ENCODE peak calls at places on chromosome 1, in ten cellular contexts. V is foreskin fibroblast, J is left ventricle myocardium inferior, Y is progenitor cell of endocrine pancreas, W is BE2C, Z is GM23338, C is H9, D is left lung, S is neural crest cell, A is keratinocyte. I is an unnamed sample.
A peak's percentile ranks its signal among the peaks of the same experiment; 100 is the strongest.

GRCh38 chr1:52552236-52552504 is 722 bp downstream of the TUT4 start:
- DNase-seq in A (no peak), D (no peak), Z (peak; percentile 51), W (peak; percentile 22), Y (peak; percentile 10), V (peak; percentile 43), J (no peak), S (peak; percentile 12), C (no peak), I (peak; percentile 31)

GRCh38 chr1:210239295-210240155 is 6.9 kb downstream of the SERTAD4 start:
- DNase-seq in Z (peak; percentile 66), J (no peak), C (no peak), V (peak; percentile 88), W (peak; percentile 52), D (no peak), Y (no peak), S (no peak), A (no peak), I (no peak)

GRCh38 chr1:67970088-67970487 is 80.3 kb downstream of the DIRAS3 start:
- DNase-seq in A (peak; percentile 30), D (no peak), V (peak; percentile 81), C (no peak), J (no peak), Y (no peak), Z (no peak), W (no peak), S (no peak), I (no peak)

GRCh38 chr1:235018161-235018560 is 110.5 kb downstream of the TOMM20 start:
- DNase-seq in D (no peak), Y (no peak), Z (no peak), W (peak; percentile 28), J (no peak), A (peak; percentile 96), S (no peak), C (no peak), V (peak; percentile 96), I (no peak)

GRCh38 chr1:170640581-170640980 is 23.4 kb upstream of the PRRX1 start:
- DNase-seq in J (no peak), C (no peak), Z (no peak), S (no peak), V (no peak), A (no peak), Y (no peak), D (no peak), W (no peak), I (no peak)

GRCh38 chr1:179127163-179127895 is 45.5 kb downstream of the TOR3A start:
- DNase-seq in C (no peak), A (no peak), Y (no peak), W (no peak), V (no peak), J (no peak), Z (no peak), D (no peak), S (no peak), I (no peak)

GRCh38 chr1:150807257-150807637 is 813 bp downstream of the CTSK start:
- DNase-seq in V (no peak), S (no peak), C (no peak), D (no peak), W (no peak), Y (no peak), Z (no peak), J (no peak), A (no peak), I (no peak)

GRCh38 chr1:37628026-37628556 is 6.6 kb downstream of the RSPO1 start:
- DNase-seq in C (no peak), Z (no peak), S (no peak), D (no peak), A (no peak), W (no peak), Y (no peak), V (no peak), J (no peak), I (no peak)

GRCh38 chr1:244995602-244996400 is 131.5 kb upstream of the HNRNPU start:
- DNase-seq in V (no peak), Y (no peak), J (no peak), D (no peak), Z (no peak), W (no peak), C (no peak), A (no peak), S (no peak), I (no peak)

GRCh38 chr1:112357467-112357866 is 38.5 kb upstream of the CTTNBP2NL start:
- DNase-seq in J (no peak), Z (no peak), V (no peak), A (no peak), Y (no peak), S (no peak), C (no peak), D (no peak), W (no peak), I (no peak)

GRCh38 chr1:112358061-112358770 is 37.8 kb upstream of the CTTNBP2NL start:
- DNase-seq in Z (no peak), Y (no peak), D (no peak), J (no peak), V (peak; percentile 30), A (no peak), W (no peak), C (no peak), S (no peak), I (no peak)

GRCh38 chr1:112363636-112364035 is 32.4 kb upstream of the CTTNBP2NL start:
- DNase-seq in V (no peak), Z (no peak), A (no peak), W (no peak), J (no peak), S (no peak), D (no peak), C (no peak), Y (no peak), I (no peak)

GRCh38 chr1:112358798-112359408 is 37.1 kb upstream of the CTTNBP2NL start:
- DNase-seq in Z (peak; percentile 83), Y (peak; percentile 21), D (peak; percentile 81), V (peak; percentile 55), C (peak; percentile 83), W (peak; percentile 47), A (peak; percentile 21), S (peak; percentile 27), J (peak; percentile 77), I (peak; percentile 49)

GRCh38 chr1:112359961-112360767 is 35.9 kb upstream of the CTTNBP2NL start:
- DNase-seq in C (peak; percentile 56), W (no peak), S (no peak), J (peak; percentile 58), Z (peak; percentile 79), A (no peak), V (peak; percentile 79), D (no peak), Y (no peak), I (no peak)
- TF ChIP-seq CTCF in C (no peak), W (no peak), S (no peak), J (peak; percentile 22), Z (no peak), A (no peak), V (no peak), D (no peak), Y (no peak), I (no peak)

GRCh38 chr1:232950919-232951579 is 638 bp downstream of the NTPCR start:
- DNase-seq in Z (peak; percentile 34), V (no peak), C (peak; percentile 46), D (no peak), J (no peak), Y (no peak), S (no peak), A (no peak), W (peak; percentile 38), I (peak; percentile 15)

GRCh38 chr1:232949636-232950196 is 695 bp upstream of the NTPCR start:
- DNase-seq in V (no peak), W (no peak), A (no peak), J (no peak), D (no peak), Z (no peak), S (no peak), C (no peak), Y (no peak), I (no peak)

GRCh38 chr1:232951605-232952004 is 1.2 kb downstream of the NTPCR start:
- DNase-seq in V (no peak), Y (no peak), C (no peak), Z (no peak), J (no peak), A (no peak), S (no peak), D (no peak), W (no peak), I (no peak)

GRCh38 chr1:232952514-232953175 is 2.2 kb downstream of the NTPCR start:
- DNase-seq in A (peak; percentile 58), J (no peak), Z (peak; percentile 89), S (peak; percentile 27), W (peak; percentile 73), D (no peak), C (peak; percentile 87), Y (peak; percentile 21), V (peak; percentile 31), I (peak; percentile 42)

GRCh38 chr1:232950197-232950918 is at the start of gene NTPCR:
- DNase-seq in W (peak; percentile 97), D (peak; percentile 98), C (peak; percentile 96), J (peak; percentile 92), V (peak; percentile 88), A (peak; percentile 66), Y (peak; percentile 98), S (peak; percentile 99), Z (peak; percentile 97), I (peak; percentile 99)
- TF ChIP-seq CTCF in W (no peak), D (no peak), C (peak; percentile 19), J (peak; percentile 39), V (no peak), A (no peak), Y (no peak), S (no peak), Z (no peak), I (no peak)

GRCh38 chr1:93620841-93621210 is 60.8 kb downstream of the BCAR3 start:
- DNase-seq in S (no peak), Z (peak; percentile 55), A (no peak), J (no peak), W (no peak), C (peak; percentile 68), V (no peak), D (no peak), Y (no peak), I (no peak)
- TF ChIP-seq CTCF in S (no peak), Z (no peak), A (no peak), J (peak; percentile 12), W (no peak), C (no peak), V (no peak), D (no peak), Y (no peak), I (no peak)

DNA sequence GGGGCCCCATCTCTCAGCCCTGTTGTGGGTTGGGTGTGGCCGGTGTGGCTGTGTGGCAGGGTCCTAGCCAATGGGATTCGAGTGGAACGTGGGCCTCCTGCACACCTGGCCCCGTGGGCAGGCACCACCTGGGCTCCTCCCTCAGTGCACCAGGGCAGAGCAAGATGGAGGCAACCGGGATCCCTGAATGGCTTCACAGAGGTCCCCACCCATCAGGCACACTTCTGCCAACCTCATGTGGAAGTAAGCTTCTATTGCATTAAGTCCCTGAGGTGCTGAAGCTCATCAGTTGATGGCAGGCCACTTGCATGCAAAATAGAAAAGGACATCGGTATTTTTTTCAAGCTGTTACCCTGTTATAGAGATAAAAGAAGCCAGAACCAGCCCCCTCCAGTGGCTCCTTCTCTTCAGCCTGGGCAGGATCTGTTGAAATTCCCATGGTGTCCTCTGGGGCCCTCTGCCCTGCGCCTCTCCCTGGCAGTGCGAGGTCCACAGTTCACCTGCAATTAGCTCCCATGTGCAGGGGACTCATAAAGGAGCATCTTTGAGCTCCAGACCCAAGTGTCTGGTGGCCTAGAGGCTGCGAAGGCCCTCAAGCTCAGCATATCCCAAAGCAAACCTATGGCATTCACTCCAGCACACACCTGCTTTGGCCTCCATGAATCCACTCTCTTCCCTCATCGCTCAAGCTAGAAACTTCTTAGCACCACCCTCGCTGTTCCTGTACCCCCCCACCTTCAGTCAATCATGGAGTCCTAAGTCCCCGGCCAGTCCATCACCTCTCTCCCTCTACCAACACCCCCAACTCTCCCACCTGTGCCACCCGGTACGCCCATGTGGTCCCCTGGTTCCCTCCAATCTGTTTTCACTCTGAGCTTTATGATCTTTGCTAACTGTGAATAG is 2.1 kb upstream of the SLC45A1 start:
- DNase-seq in V (no peak), Y (no peak), C (peak; percentile 61), D (no peak), W (no peak), S (no peak), J (no peak), A (no peak), Z (peak; percentile 78), I (no peak)
- TF ChIP-seq CTCF in V (peak; percentile 7), Y (no peak), C (peak; percentile 58), D (no peak), W (peak; percentile 6), S (peak; percentile 40), J (no peak), A (no peak), Z (peak; percentile 28), I (no peak)

I was measured in nephron progenitor cell.